ENCODE peak calls at places on chromosomes 3 and 15, in four cellular contexts. H is uterus, C is Calu3, Y is heart left ventricle. D is an unnamed sample.

GRCh38 chr15:92763459-92763858 is 107.9 kb upstream of the FAM174B start:
- DNase-seq in Y (no peak), C (no peak), H (no peak), D (no peak)

GRCh38 chr3:44992555-44993470 is 16.8 kb downstream of the EXOSC7 start:
- DNase-seq in H (no peak), Y (no peak), C (peak), D (no peak)

GRCh38 chr3:192186508-192186907 is 540.8 kb downstream of the FGF12 start:
- DNase-seq in H (no peak), C (no peak), Y (no peak), D (no peak)

GRCh38 chr15:97959738-97960363 is 652 bp upstream of the ARRDC4 start:
- DNase-seq in Y (no peak), H (no peak), C (no peak), D (no peak)

GRCh38 chr15:33135355-33135781 is 59.1 kb downstream of the FMN1 start:
- DNase-seq in C (no peak), Y (no peak), H (no peak), D (no peak)

GRCh38 chr3:55014081-55014480 is 86.2 kb upstream of the LRTM1 start:
- DNase-seq in H (no peak), C (no peak), Y (no peak), D (no peak)

GRCh38 chr3:184239710-184240109 is 9.1 kb downstream of the ALG3 start:
- DNase-seq in Y (no peak), C (no peak), H (no peak), D (no peak)

GRCh38 chr3:179769411-179770247 is 116.8 kb downstream of the USP13 start:
- DNase-seq in C (no peak), Y (no peak), H (no peak), D (no peak)

GRCh38 chr15:99433757-99434211 is 132.0 kb upstream of the MEF2A start:
- DNase-seq in C (no peak), Y (no peak), H (no peak), D (no peak)

D was measured in GOT3.